ENCODE peak calls at places on chromosomes 6 and 20, in five cellular contexts. Q is WTC11, T is A549, C is HepG2, O is endothelial cell of umbilical vein. F is an unnamed sample.

GRCh38 chr6:144768676-144769599 is 483.8 kb downstream of the UTRN start:
- DNase-seq in Q (no peak), T (no peak), C (no peak), O (no peak), F (no peak)

GRCh38 chr6:128482642-128483041 is 37.8 kb downstream of the PTPRK start:
- DNase-seq in Q (no peak), T (no peak), C (no peak), O (peak), F (no peak)

GRCh38 chr6:31010393-31011060 is at the start of gene MUC22:
- DNase-seq in Q (no peak), T (no peak), C (no peak), O (no peak), F (no peak)

GRCh38 chr6:143507358-143508145 is 4.0 kb downstream of the FUCA2 start:
- DNase-seq in Q (no peak), T (no peak), C (no peak), O (no peak), F (no peak)

GRCh38 chr6:10720229-10720959 is 2.5 kb upstream of the TMEM14C start:
- DNase-seq in Q (no peak), T (no peak), C (peak), O (peak), F (peak)

GRCh38 chr6:3899970-3900439 is 50.8 kb downstream of the FAM50B start:
- DNase-seq in Q (no peak), T (no peak), C (peak), O (no peak), F (no peak)

GRCh38 chr20:52937701-52938100 is 34.5 kb upstream of the TSHZ2 start:
- DNase-seq in Q (no peak), T (peak), C (peak), O (no peak), F (peak)

GRCh38 chr6:38283734-38284362 is 355.9 kb downstream of the BTBD9 start:
- DNase-seq in Q (no peak), T (no peak), C (no peak), O (peak), F (peak)

GRCh38 chr6:133132092-133132491 is 109.1 kb upstream of the EYA4 start:
- DNase-seq in Q (no peak), T (no peak), C (no peak), O (no peak), F (no peak)

GRCh38 chr6:42787018-42787611 is 5.3 kb downstream of the BICRAL start:
- DNase-seq in Q (no peak), T (no peak), C (no peak), O (no peak), F (no peak)

GRCh38 chr6:170438402-170438753 is 114.7 kb downstream of the PSMB1 start:
- DNase-seq in Q (peak), T (peak), C (peak), O (peak), F (peak)

GRCh38 chr6:26502169-26502568 is 2.1 kb downstream of the BTN1A1 start:
- DNase-seq in Q (no peak), T (no peak), C (peak), O (no peak), F (no peak)

GRCh38 chr6:166715065-166715464 is 88.0 kb upstream of the RPS6KA2 start:
- DNase-seq in Q (no peak), T (no peak), C (no peak), O (no peak), F (no peak)

GRCh38 chr20:20241966-20242365 is 125.9 kb upstream of the INSM1 start:
- DNase-seq in Q (no peak), T (no peak), C (no peak), O (no peak), F (no peak)
- TF ChIP-seq MAX in Q (no peak), T (no peak), C (no peak), O (no peak), F (no peak)

DNA sequence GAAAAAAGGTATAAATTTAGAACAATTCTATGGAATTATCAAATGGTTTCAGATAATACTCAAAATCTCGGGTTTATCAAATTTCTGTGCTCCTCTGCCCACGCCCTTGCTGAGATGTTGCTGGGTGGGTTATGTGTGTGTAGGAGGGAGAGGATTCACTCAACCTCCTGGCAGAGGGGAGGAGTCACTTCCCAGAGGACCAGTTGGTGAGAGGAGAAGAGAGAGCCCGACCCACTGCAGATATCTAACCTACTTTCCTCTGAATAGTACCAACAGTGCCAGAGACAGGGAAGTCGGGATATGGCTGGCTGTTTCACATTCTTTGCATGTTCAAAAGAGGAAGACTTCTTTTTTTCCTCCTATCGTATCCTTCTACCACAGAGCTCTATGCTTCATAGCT is 187.1 kb upstream of the MAN1A1 start:
- DNase-seq in Q (no peak), T (no peak), C (no peak), O (no peak), F (no peak)
- TF ChIP-seq MAX in Q (no peak), T (no peak), C (no peak), O (no peak), F (no peak)

GRCh38 chr6:70954750-70955149 is 2.1 kb downstream of the B3GAT2 start:
- DNase-seq in Q (peak), T (no peak), C (no peak), O (no peak), F (no peak)

GRCh38 chr6:70957284-70957617 is 391 bp upstream of the B3GAT2 start:
- DNase-seq in Q (no peak), T (no peak), C (no peak), O (no peak), F (no peak)

GRCh38 chr6:70956191-70956450 is 739 bp downstream of the B3GAT2 start:
- DNase-seq in Q (no peak), T (no peak), C (no peak), O (no peak), F (no peak)

GRCh38 chr6:70955441-70956190 is 1.2 kb downstream of the B3GAT2 start:
- DNase-seq in Q (peak), T (peak), C (peak), O (peak), F (peak)

DNA sequence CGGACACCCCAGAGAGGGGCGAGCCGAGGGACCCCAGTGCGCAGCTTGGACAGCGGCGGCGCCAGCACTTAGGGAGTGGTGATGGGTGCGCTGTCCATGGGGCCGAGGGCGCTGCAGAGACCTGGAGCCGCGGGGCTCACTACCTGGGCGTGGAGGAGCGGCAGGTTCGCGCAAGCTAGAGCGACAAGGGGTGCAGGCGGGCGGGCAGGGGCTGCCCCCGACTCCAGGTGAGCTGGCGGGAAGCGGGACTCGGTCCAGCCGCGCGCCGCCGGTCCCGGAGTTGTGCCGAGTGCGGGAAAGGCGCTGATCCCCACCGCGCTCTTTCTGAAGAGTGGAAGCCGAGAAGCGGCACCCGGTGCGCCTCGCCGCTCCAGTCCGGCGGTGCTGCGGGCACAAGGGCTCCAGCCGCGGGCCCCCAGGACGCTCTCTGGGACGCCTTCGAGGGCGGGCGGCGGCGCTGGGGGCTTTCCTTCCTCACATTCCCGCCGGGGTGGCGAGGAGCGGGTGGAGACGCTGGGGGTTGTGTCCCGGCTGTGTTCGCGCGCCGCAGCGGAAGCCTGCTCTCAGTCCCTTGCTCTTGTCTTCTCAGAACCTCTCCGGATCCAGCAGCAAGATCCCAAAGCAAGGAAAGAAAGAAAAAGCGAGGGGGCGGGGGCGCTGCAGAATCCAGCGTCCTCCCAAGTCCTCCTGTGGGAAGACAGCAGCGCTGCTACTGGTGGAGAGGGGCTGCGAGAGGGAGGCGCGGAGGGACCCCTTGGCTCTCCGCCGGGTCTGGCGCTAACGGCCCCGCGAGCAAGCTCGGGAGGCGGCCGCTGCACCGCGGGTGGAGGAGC is at the start of gene B3GAT2:
- DNase-seq in Q (peak), T (peak), C (no peak), O (peak), F (no peak)
- TF ChIP-seq MAX in Q (no peak), T (no peak), C (no peak), O (no peak), F (no peak)

DNA sequence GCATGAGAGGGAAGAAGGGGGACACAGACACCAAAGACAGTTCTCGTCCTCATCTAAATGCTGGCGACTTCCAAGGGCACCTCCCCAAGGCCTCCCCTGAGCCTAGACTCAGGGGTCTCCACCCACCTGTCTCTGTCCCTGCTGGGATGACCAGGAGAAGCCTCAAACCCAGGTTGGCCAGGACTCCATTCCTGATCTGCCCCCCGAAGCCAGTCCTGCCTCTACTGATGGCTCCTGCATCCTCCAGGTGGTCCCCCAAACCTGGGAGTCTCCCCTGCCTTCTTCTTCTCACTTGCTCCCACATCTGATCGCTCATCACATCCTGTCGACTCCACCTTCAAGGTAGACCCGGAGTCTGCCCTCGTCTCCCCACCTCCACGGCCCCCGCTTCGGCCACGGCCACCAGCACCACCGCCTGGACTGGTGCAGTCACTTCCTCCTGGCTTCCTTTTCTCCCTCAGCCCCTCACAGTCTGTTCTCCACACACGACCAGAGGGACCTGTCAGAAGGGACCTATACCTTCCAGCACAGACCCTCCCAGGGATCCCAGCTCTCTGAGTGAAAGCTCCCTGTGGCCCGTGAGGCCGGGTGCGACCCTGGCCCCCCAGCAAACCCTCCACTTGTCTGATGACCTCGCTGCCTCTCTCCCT is 92.1 kb downstream of the CEBPB start:
- DNase-seq in Q (no peak), T (no peak), C (no peak), O (no peak), F (peak)
- TF ChIP-seq MAX in Q (no peak), T (no peak), C (no peak), O (no peak), F (no peak)

DNA sequence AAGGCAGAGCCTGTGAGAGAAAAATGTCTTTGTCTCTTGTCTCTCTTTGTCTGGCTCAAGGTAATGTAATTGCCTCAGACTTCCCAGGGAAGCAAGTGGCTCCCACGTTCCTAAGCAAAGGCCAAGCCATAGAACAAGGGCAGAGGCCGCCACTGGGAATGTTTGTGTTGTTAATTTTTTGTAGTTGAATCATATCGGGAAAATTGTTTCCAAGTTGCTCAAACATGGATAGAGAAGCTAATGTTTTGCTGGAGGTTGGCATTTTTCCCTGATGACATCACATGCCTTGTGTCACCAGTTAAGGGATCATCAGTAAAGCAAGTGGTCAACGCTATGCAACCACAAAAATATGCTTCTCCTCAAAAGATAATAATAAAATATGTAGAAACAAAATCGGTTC is 211.5 kb upstream of the FOXA2 start:
- DNase-seq in Q (no peak), T (peak), C (peak), O (peak), F (no peak)
- TF ChIP-seq MAX in Q (no peak), T (peak), C (no peak), O (no peak), F (no peak)

DNA sequence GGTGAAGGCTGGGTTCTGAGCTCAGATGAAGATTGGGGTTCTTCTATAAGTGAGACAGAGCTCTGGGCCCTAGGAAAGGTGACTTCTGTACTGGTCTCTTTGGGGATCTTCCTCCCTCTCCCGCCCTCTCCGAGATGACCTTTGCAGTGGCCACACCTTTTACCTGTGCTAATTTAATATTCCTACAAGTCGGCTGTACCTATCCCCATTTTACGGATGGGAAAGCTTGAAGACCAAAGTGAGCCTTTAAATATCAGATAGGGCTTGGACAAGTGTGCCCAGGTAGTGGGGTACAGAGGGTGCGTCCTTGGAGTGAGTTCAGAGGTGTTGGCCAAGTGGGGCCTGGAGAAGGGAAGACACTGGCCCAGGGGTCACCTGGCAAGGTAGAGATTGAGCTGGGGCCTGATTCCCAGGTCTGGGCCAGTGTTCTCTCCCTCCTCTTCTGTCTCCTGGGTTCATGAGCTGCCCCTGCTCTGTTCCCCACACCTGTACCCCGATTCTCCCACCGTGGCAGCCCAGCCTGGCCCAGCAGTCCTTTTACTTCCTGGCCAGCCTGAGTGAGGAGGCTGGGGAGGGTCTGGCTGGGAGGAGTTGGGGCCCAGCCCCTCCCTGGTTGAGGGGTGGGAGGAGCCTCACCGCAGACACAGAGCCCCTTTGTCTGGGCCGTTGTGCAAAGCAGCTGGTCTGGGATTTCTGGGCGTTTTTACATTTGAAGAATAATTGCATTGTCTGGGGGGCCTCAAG is 152.1 kb upstream of the RNF24 start:
- DNase-seq in Q (peak), T (no peak), C (peak), O (no peak), F (no peak)
- TF ChIP-seq MAX in Q (no peak), T (no peak), C (no peak), O (no peak), F (no peak)

GRCh38 chr20:19492937-19493336 is 265.1 kb upstream of the RIN2 start:
- DNase-seq in Q (peak), T (no peak), C (no peak), O (no peak), F (no peak)
- TF ChIP-seq MAX in Q (no peak), T (no peak), C (no peak), O (no peak), F (no peak)

GRCh38 chr6:35024601-35025054 is 116.5 kb downstream of the TCP11 start:
- DNase-seq in Q (no peak), T (peak), C (peak), O (peak), F (peak)
- TF ChIP-seq MAX in Q (no peak), T (no peak), C (no peak), O (no peak), F (peak)

DNA sequence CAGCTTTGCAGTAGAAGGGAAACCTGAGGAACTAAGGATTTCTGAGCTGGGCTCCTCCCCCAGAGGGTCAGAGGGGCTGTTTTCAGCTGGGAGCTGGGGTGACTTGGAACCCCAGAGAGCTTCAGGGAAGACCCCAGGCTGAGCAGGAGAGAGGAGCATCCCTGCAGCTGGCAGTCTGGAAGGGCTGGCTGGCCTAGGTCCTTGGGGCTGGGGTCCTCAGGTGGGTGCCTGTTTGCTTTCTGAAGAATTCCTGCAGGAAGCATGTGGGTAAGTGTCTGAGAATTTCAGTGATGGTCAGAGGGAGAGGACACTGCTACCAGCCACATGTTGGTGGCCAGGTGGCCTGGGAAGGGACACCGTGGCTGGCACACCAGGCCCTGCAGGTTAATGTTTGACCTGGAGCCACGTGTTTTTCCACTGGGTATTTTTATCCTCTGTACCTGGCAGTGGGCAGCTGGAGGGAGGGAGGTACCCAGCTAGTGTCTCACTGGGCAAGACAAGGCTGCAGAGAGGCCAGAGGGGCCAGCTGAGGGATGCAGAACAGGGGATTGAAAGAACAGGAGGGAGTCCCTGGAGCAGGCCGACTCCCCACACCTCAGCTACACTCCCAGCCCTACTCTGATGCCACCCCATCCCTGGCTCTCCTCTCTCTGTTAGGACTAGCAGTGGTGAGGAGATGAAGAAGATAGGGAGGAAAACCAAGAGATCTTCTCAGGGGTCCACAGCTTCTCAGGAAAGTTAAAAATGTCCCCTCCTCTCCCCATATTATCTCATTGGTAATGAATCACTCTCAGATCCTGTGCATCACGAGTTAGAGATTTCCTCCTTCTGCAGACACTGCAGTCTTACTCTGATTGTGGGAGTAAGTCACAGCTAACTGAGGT is 143.6 kb downstream of the VEGFA start:
- DNase-seq in Q (no peak), T (no peak), C (no peak), O (no peak), F (no peak)
- TF ChIP-seq MAX in Q (no peak), T (peak), C (no peak), O (no peak), F (no peak)

GRCh38 chr6:6631526-6632276 is 43.2 kb downstream of the LY86 start:
- DNase-seq in Q (no peak), T (no peak), C (no peak), O (no peak), F (peak)
- TF ChIP-seq MAX in Q (no peak), T (no peak), C (no peak), O (no peak), F (no peak)